ENCODE peak calls at places on chromosomes 7 and 10, in four cellular contexts. One of them, this sample, is unnamed. For H3K4me1, the result is how much of the 10 kb centered on the place peaks cover.

GRCh38 chr10:52314822-52315552 is 906 bp downstream of the DKK1 start:
- DNase-seq in PC-3: peak
- DNase-seq in esophagus muscularis mucosa: no peak
- DNase-seq in A549: peak
- DNase-seq in this sample: peak

GRCh38 chr10:86798636-86799035 is 42.2 kb downstream of the BMPR1A start:
- DNase-seq in PC-3: no peak
- DNase-seq in A549: no peak
- DNase-seq in esophagus muscularis mucosa: no peak
- DNase-seq in this sample: no peak

GRCh38 chr7:14446829-14447228 is 455.7 kb downstream of the DGKB start:
- DNase-seq in A549: no peak
- DNase-seq in esophagus muscularis mucosa: no peak
- DNase-seq in PC-3: no peak
- DNase-seq in this sample: no peak

GRCh38 chr7:11436317-11436716 is 395.7 kb downstream of the THSD7A start:
- DNase-seq in PC-3: peak
- DNase-seq in A549: no peak
- DNase-seq in esophagus muscularis mucosa: no peak
- DNase-seq in this sample: no peak

GRCh38 chr7:46032936-46033335 is 111.9 kb upstream of the IGFBP3 start:
- DNase-seq in A549: peak
- DNase-seq in PC-3: peak
- DNase-seq in esophagus muscularis mucosa: no peak
- DNase-seq in this sample: no peak

GRCh38 chr7:66224171-66224773 is 19.1 kb downstream of the TPST1 start:
- DNase-seq in esophagus muscularis mucosa: no peak
- DNase-seq in A549: no peak
- DNase-seq in PC-3: no peak
- DNase-seq in this sample: no peak

GRCh38 chr10:95201736-95202135 is 7.7 kb downstream of the ACSM6 start:
- DNase-seq in esophagus muscularis mucosa: no peak
- DNase-seq in PC-3: peak
- DNase-seq in A549: peak
- DNase-seq in this sample: peak

GRCh38 chr10:108817572-108817971 is 1105.7 kb downstream of the XPNPEP1 start:
- DNase-seq in A549: no peak
- DNase-seq in PC-3: no peak
- DNase-seq in esophagus muscularis mucosa: no peak
- DNase-seq in this sample: no peak

GRCh38 chr7:78607099-78607498 is 808.5 kb downstream of the PHTF2 start:
- DNase-seq in PC-3: peak
- DNase-seq in A549: peak
- DNase-seq in esophagus muscularis mucosa: no peak
- DNase-seq in this sample: no peak

GRCh38 chr10:101536800-101537199 is 51.3 kb downstream of the POLL start:
- DNase-seq in A549: peak
- DNase-seq in esophagus muscularis mucosa: no peak
- DNase-seq in PC-3: peak
- DNase-seq in this sample: peak

GRCh38 chr10:71821909-71822763 is 28.9 kb downstream of the PSAP start:
- DNase-seq in esophagus muscularis mucosa: no peak
- DNase-seq in PC-3: no peak
- DNase-seq in A549: no peak
- DNase-seq in this sample: no peak

DNA sequence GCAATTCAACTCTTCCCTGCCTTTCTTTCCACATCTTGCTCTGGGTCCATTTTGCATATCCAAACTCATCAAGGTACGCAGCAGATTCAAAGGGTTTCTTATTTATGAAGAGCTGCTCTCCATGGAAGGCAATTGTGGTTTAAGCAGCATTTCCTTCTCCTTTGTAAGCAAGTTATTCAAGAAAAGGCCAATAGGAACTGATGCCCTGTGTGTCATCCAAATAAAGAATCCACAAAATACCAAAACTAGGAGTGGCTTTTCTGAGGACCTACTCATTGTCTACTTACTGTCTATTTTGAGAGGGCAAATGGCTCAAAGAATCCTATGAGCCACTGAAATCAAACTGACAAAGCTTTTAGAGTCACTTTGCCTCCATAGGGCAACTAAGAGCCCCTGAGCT is 253.1 kb downstream of the PTEN start:
- DNase-seq in PC-3: no peak
- DNase-seq in esophagus muscularis mucosa: no peak
- DNase-seq in A549: peak
- DNase-seq in this sample: no peak
- H3K4me1 ChIP-seq in PC-3: under half
- H3K4me1 ChIP-seq in esophagus muscularis mucosa: under half
- H3K4me1 ChIP-seq in A549: under half
- H3K4me1 ChIP-seq in this sample: under half

DNA sequence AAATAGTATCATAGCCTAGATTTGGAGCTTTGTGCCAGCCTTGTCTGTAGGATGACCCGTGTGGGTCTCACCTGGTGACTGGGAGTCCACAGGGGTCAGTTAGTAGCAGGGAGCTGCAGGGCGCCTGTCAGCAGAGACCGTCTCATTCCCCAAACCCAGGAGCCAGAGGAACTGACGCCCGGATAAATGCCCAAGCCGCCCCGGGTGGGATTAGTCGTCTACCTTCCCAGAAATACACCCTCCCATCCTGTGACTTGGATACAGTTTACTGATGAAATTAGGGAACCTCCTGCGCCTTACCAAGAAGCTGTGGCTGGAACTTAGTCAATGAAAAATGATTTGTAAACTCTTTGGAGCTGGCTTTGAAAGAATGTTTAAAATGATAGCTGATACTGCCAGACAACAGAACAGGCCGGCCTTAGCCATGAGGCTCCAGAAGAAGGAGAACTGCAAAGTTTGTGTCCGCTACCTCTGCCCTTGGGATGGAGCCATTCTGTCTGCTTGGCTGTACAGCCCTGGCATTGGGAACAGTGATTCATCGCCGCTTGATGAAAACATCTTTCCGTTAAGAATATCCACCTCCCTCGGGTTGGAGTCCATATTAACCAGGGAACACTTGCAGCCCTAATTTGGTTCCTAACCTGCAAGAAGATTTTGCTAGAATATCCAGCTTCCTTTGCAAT is 12.7 kb downstream of the FOXK1 start:
- DNase-seq in A549: no peak
- DNase-seq in PC-3: no peak
- DNase-seq in esophagus muscularis mucosa: peak
- DNase-seq in this sample: no peak
- H3K4me1 ChIP-seq in A549: under half
- H3K4me1 ChIP-seq in PC-3: under half
- H3K4me1 ChIP-seq in esophagus muscularis mucosa: half or more
- H3K4me1 ChIP-seq in this sample: under half

GRCh38 chr7:131028293-131028692 is 294.3 kb upstream of the KLF14 start:
- DNase-seq in PC-3: no peak
- DNase-seq in A549: no peak
- DNase-seq in esophagus muscularis mucosa: no peak
- DNase-seq in this sample: no peak
- H3K4me1 ChIP-seq in PC-3: under half
- H3K4me1 ChIP-seq in A549: under half
- H3K4me1 ChIP-seq in esophagus muscularis mucosa: under half
- H3K4me1 ChIP-seq in this sample: under half

GRCh38 chr10:31621733-31622132 is 302.7 kb downstream of the ZEB1 start:
- DNase-seq in PC-3: no peak
- DNase-seq in esophagus muscularis mucosa: no peak
- DNase-seq in A549: no peak
- DNase-seq in this sample: no peak
- H3K4me1 ChIP-seq in PC-3: under half
- H3K4me1 ChIP-seq in esophagus muscularis mucosa: under half
- H3K4me1 ChIP-seq in A549: under half
- H3K4me1 ChIP-seq in this sample: under half

DNA sequence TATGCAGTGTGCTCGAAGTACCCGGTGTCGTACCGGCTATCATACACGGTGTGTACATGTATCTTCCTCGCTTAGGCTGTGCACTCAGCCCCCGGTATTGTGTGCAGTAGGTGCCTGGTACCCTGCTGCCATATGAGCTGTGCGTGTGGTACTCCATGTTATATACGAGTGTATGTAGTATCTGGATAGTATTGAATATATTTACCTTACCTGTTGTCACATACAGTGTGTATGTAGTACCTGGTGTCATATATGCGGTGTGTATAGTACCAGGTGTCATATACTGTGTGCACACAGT is 1.2 kb downstream of the ZMYND11 start:
- DNase-seq in A549: no peak
- DNase-seq in PC-3: no peak
- DNase-seq in esophagus muscularis mucosa: no peak
- DNase-seq in this sample: no peak
- H3K4me1 ChIP-seq in A549: under half
- H3K4me1 ChIP-seq in PC-3: under half
- H3K4me1 ChIP-seq in esophagus muscularis mucosa: under half
- H3K4me1 ChIP-seq in this sample: under half